ENCODE peak calls at places on chromosome 2, in ten cellular contexts. B is left ventricle myocardium inferior, H is adrenal gland, U is left lung, Z is IMR-90, C is testis, G is brain microvascular endothelial cell, X is tibial artery, L is PC-9, W is endothelial cell of umbilical vein. Y is an unnamed sample. For H3K27me3, the result is how much of the 10 kb centered on the place peaks cover.

GRCh38 chr2:236106761-236107160 is 61.4 kb downstream of the GBX2 start:
- DNase-seq in B (no peak), H (no peak), U (peak), Z (no peak), C (no peak), G (no peak), X (no peak), L (no peak), W (no peak), Y (no peak)

GRCh38 chr2:145593991-145594702 is 1074.2 kb upstream of the ZEB2 start:
- DNase-seq in B (no peak), H (no peak), U (no peak), Z (peak), C (no peak), G (peak), X (no peak), L (peak), W (peak), Y (no peak)

GRCh38 chr2:25251032-25251460 is 82.7 kb upstream of the POMC start:
- DNase-seq in B (no peak), H (no peak), U (no peak), Z (no peak), C (no peak), G (peak), X (no peak), L (no peak), W (no peak), Y (no peak)

GRCh38 chr2:210195066-210195852 is 24.1 kb upstream of the KANSL1L start:
- DNase-seq in B (no peak), H (peak), U (no peak), Z (peak), C (no peak), G (peak), X (no peak), L (no peak), W (peak), Y (peak)

GRCh38 chr2:24917086-24917485 is 3.0 kb downstream of the ADCY3 start:
- DNase-seq in B (no peak), H (no peak), U (no peak), Z (no peak), C (no peak), G (peak), X (peak), L (no peak), W (no peak), Y (no peak)

GRCh38 chr2:201964631-201965206 is 68.9 kb upstream of the FZD7 start:
- DNase-seq in B (no peak), H (no peak), U (no peak), Z (no peak), C (no peak), G (no peak), X (no peak), L (no peak), W (no peak), Y (no peak)

GRCh38 chr2:159445307-159445706 is 158.8 kb upstream of the WDSUB1 start:
- DNase-seq in B (no peak), H (no peak), U (no peak), Z (no peak), C (no peak), G (no peak), X (no peak), L (no peak), W (no peak), Y (no peak)

GRCh38 chr2:95053543-95053942 is 28.0 kb downstream of the MAL start:
- DNase-seq in B (no peak), H (no peak), U (no peak), Z (no peak), C (no peak), G (no peak), X (no peak), L (no peak), W (no peak), Y (no peak)

GRCh38 chr2:45823723-45824206 is 172.3 kb downstream of the PRKCE start:
- DNase-seq in B (peak), H (peak), U (peak), Z (no peak), C (no peak), G (no peak), X (peak), L (no peak), W (peak), Y (peak)

GRCh38 chr2:170817247-170817998 is 736 bp downstream of the GAD1 start:
- DNase-seq in B (no peak), H (peak), U (no peak), Z (peak), C (peak), G (no peak), X (no peak), L (peak), W (peak), Y (no peak)

GRCh38 chr2:204665244-204665643 is 120.0 kb downstream of the PARD3B start:
- DNase-seq in B (no peak), H (no peak), U (no peak), Z (peak), C (no peak), G (peak), X (no peak), L (peak), W (no peak), Y (no peak)

GRCh38 chr2:234491897-234492296 is 5.0 kb downstream of the ARL4C start:
- DNase-seq in B (no peak), H (no peak), U (no peak), Z (no peak), C (no peak), G (no peak), X (no peak), L (no peak), W (no peak), Y (no peak)

GRCh38 chr2:121104721-121105141 is 180.3 kb downstream of the TFCP2L1 start:
- DNase-seq in B (no peak), H (no peak), U (no peak), Z (peak), C (no peak), G (no peak), X (no peak), L (no peak), W (no peak), Y (no peak)

GRCh38 chr2:86174445-86174844 is 20.8 kb downstream of the IMMT start:
- DNase-seq in B (no peak), H (no peak), U (no peak), Z (no peak), C (no peak), G (no peak), X (no peak), L (no peak), W (no peak), Y (no peak)

GRCh38 chr2:231376857-231377256 is 18.7 kb upstream of the B3GNT7 start:
- DNase-seq in B (no peak), H (no peak), U (no peak), Z (no peak), C (no peak), G (no peak), X (no peak), L (no peak), W (no peak), Y (no peak)

GRCh38 chr2:235694721-235695601 is 201.1 kb downstream of the AGAP1 start:
- DNase-seq in B (no peak), H (no peak), U (no peak), Z (peak), C (no peak), G (no peak), X (no peak), L (no peak), W (no peak), Y (no peak)

GRCh38 chr2:68318686-68319396 is 908 bp downstream of the CNRIP1 start:
- DNase-seq in B (peak), H (peak), U (peak), Z (no peak), C (no peak), G (no peak), X (peak), L (no peak), W (peak), Y (peak)

GRCh38 chr2:46648141-46648742 is 168.9 kb downstream of the TMEM247 start:
- DNase-seq in B (no peak), H (no peak), U (no peak), Z (peak), C (peak), G (no peak), X (no peak), L (peak), W (no peak), Y (no peak)

GRCh38 chr2:240069846-240070245 is 16.5 kb upstream of the OR6B3 start:
- DNase-seq in B (no peak), H (no peak), U (no peak), Z (no peak), C (no peak), G (no peak), X (no peak), L (no peak), W (no peak), Y (no peak)

GRCh38 chr2:241354668-241355658 is 1.1 kb upstream of the FARP2 start:
- DNase-seq in B (peak), H (peak), U (peak), Z (peak), C (peak), G (peak), X (peak), L (peak), W (peak), Y (peak)

GRCh38 chr2:230828272-230828961 is 36.3 kb upstream of the ITM2C start:
- DNase-seq in B (peak), H (no peak), U (peak), Z (no peak), C (no peak), G (no peak), X (peak), L (no peak), W (no peak), Y (no peak)

GRCh38 chr2:181563101-181563692 is 93.7 kb downstream of the CERKL start:
- DNase-seq in B (no peak), H (no peak), U (no peak), Z (no peak), C (no peak), G (no peak), X (no peak), L (no peak), W (no peak), Y (no peak)

GRCh38 chr2:192150166-192150565 is 44.6 kb downstream of the TMEFF2 start:
- DNase-seq in B (no peak), H (no peak), U (no peak), Z (no peak), C (no peak), G (no peak), X (no peak), L (no peak), W (no peak), Y (no peak)

GRCh38 chr2:24409700-24410556 is 49.6 kb upstream of the ITSN2 start:
- DNase-seq in B (no peak), H (peak), U (no peak), Z (peak), C (peak), G (peak), X (no peak), L (peak), W (peak), Y (peak)

GRCh38 chr2:11865820-11866219 is 119.4 kb downstream of the LPIN1 start:
- DNase-seq in B (no peak), H (no peak), U (no peak), Z (no peak), C (no peak), G (no peak), X (no peak), L (no peak), W (no peak), Y (no peak)

GRCh38 chr2:43437363-43437762 is 158.5 kb downstream of the THADA start:
- DNase-seq in B (no peak), H (no peak), U (no peak), Z (no peak), C (no peak), G (no peak), X (no peak), L (no peak), W (no peak), Y (no peak)

GRCh38 chr2:221779614-221780067 is 207.5 kb upstream of the EPHA4 start:
- DNase-seq in B (no peak), H (no peak), U (no peak), Z (peak), C (no peak), G (peak), X (peak), L (no peak), W (peak), Y (no peak)

GRCh38 chr2:22270341-22270740 is 1114.6 kb upstream of the KLHL29 start:
- DNase-seq in B (no peak), H (no peak), U (no peak), Z (no peak), C (no peak), G (no peak), X (no peak), L (no peak), W (no peak), Y (no peak)

GRCh38 chr2:206158563-206159345 is 490 bp downstream of the NDUFS1 start:
- DNase-seq in B (no peak), H (peak), U (no peak), Z (peak), C (no peak), G (no peak), X (no peak), L (no peak), W (no peak), Y (no peak)

GRCh38 chr2:238926761-238927611 is 79.1 kb downstream of the TWIST2 start:
- DNase-seq in B (no peak), H (no peak), U (no peak), Z (no peak), C (no peak), G (no peak), X (peak), L (no peak), W (no peak), Y (no peak)

GRCh38 chr2:47339745-47340541 is 63.0 kb upstream of the MSH2 start:
- DNase-seq in B (no peak), H (no peak), U (no peak), Z (peak), C (no peak), G (peak), X (no peak), L (peak), W (no peak), Y (no peak)

GRCh38 chr2:9756692-9757250 is 86.5 kb upstream of the TAF1B start:
- DNase-seq in B (no peak), H (no peak), U (no peak), Z (no peak), C (no peak), G (no peak), X (no peak), L (no peak), W (no peak), Y (no peak)
- H3K4me3 ChIP-seq in B (no peak), H (no peak), U (no peak), Z (no peak), C (no peak), G (no peak), X (no peak), L (no peak), W (no peak), Y (no peak)

GRCh38 chr2:217919781-217920351 is 82.9 kb downstream of the TNS1 start:
- DNase-seq in B (peak), H (peak), U (peak), Z (peak), C (no peak), G (peak), X (peak), L (no peak), W (peak), Y (no peak)
- H3K27me3 ChIP-seq in B (under half), H (under half), U (under half), Z (under half), C (under half), G (under half), X (under half), L (under half), W (under half), Y (under half)

DNA sequence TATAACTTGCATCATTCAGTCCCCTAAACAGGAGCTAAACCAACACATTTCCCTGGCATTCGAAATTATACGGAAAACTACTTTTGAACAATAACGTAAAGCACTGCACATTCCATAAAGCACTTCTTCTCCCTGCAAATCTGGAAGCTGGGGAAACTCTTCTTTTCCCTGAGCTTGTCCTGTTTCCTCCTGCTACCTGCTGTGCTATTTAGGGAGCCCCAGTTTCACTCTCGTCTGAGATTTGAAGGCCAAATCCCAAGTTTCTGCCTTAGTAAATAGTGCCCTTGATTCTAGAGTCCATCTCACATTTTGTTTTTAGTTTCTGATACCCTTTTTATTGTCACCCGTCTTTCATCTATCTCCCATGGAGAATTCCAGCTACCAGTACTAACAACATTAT is 67.7 kb upstream of the OSR1 start:
- DNase-seq in B (no peak), H (no peak), U (no peak), Z (no peak), C (no peak), G (no peak), X (no peak), L (no peak), W (no peak), Y (no peak)
- H3K4me3 ChIP-seq in B (no peak), H (no peak), U (no peak), Z (no peak), C (no peak), G (no peak), X (no peak), L (no peak), W (no peak), Y (no peak)

GRCh38 chr2:182831912-182832311 is 34.5 kb downstream of the FRZB start:
- DNase-seq in B (no peak), H (no peak), U (no peak), Z (no peak), C (no peak), G (no peak), X (no peak), L (no peak), W (no peak), Y (no peak)
- H3K27me3 ChIP-seq in B (under half), H (under half), U (under half), Z (under half), C (under half), G (under half), X (under half), L (under half), W (under half), Y (under half)

GRCh38 chr2:196365923-196366322 is 194.5 kb upstream of the STK17B start:
- DNase-seq in B (no peak), H (no peak), U (no peak), Z (no peak), C (no peak), G (no peak), X (no peak), L (no peak), W (no peak), Y (no peak)

GRCh38 chr2:196365132-196365531 is 193.8 kb upstream of the STK17B start:
- DNase-seq in B (no peak), H (no peak), U (no peak), Z (no peak), C (no peak), G (no peak), X (no peak), L (no peak), W (peak), Y (no peak)

GRCh38 chr2:196356332-196356731 is 185.0 kb upstream of the STK17B start:
- DNase-seq in B (no peak), H (no peak), U (no peak), Z (no peak), C (no peak), G (no peak), X (no peak), L (no peak), W (peak), Y (no peak)

GRCh38 chr2:196362973-196363549 is 191.7 kb upstream of the STK17B start:
- DNase-seq in B (no peak), H (no peak), U (no peak), Z (no peak), C (no peak), G (no peak), X (no peak), L (no peak), W (no peak), Y (no peak)

GRCh38 chr2:196360650-196361049 is 189.3 kb upstream of the STK17B start:
- DNase-seq in B (no peak), H (no peak), U (no peak), Z (no peak), C (no peak), G (no peak), X (no peak), L (no peak), W (peak), Y (no peak)
- H3K4me3 ChIP-seq in B (peak), H (no peak), U (no peak), Z (no peak), C (no peak), G (no peak), X (no peak), L (no peak), W (peak), Y (no peak)

GRCh38 chr2:118223487-118224136 is 135.3 kb downstream of the INSIG2 start:
- DNase-seq in B (no peak), H (no peak), U (no peak), Z (no peak), C (peak), G (no peak), X (no peak), L (no peak), W (no peak), Y (no peak)

GRCh38 chr2:118222643-118223486 is 134.6 kb downstream of the INSIG2 start:
- DNase-seq in B (no peak), H (no peak), U (no peak), Z (no peak), C (no peak), G (no peak), X (no peak), L (no peak), W (no peak), Y (no peak)

GRCh38 chr2:118224888-118225264 is 136.6 kb downstream of the INSIG2 start:
- DNase-seq in B (no peak), H (no peak), U (no peak), Z (no peak), C (peak), G (no peak), X (no peak), L (no peak), W (no peak), Y (no peak)

GRCh38 chr2:118221952-118222594 is 133.8 kb downstream of the INSIG2 start:
- DNase-seq in B (no peak), H (peak), U (no peak), Z (peak), C (peak), G (peak), X (no peak), L (peak), W (peak), Y (peak)

GRCh38 chr2:118224144-118224887 is 136.0 kb downstream of the INSIG2 start:
- DNase-seq in B (peak), H (no peak), U (peak), Z (no peak), C (peak), G (no peak), X (no peak), L (no peak), W (no peak), Y (no peak)
- H3K27me3 ChIP-seq in B (half or more), H (half or more), U (half or more), Z (under half), C (under half), G (under half), X (under half), L (under half), W (half or more), Y (under half)

DNA sequence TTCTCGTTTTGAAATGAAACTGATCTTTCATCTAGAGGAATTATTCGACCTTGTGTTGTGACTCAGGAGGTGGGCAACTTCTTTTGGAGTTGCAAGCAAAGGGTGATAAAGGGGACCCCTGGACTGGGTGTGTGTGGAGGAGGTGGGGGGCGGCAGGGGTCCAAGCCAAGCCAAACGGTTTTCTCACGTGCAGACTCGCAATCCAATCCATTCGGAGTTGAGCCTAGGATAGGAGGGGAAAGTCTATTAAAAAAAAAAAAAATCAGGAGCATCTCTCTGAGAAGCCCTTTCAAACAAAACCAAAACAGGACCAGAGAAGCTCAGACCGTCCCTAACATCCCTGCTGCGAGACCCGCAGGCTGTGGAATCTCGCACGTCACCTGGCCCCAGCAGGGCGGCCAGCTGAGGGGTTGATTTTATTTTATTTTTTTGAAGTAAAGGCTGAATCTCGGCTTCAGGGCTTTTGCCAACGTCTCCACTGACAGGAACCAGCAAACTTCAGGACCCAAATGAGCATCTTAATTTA is 3.8 kb upstream of the ZEB2 start:
- DNase-seq in B (no peak), H (no peak), U (no peak), Z (no peak), C (no peak), G (peak), X (peak), L (no peak), W (peak), Y (no peak)
- H3K4me3 ChIP-seq in B (peak), H (no peak), U (peak), Z (peak), C (peak), G (peak), X (peak), L (no peak), W (peak), Y (peak)